ENCODE peak calls at places on chromosomes 3 and 15, in five cellular contexts. H, T, V, O and Q are unnamed samples. For H3K4me1, the result is how much of the 10 kb centered on the place peaks cover.

GRCh38 chr3:127779747-127780146 is 42.6 kb downstream of the MGLL start:
- DNase-seq in T (no peak), H (no peak), V (no peak), O (no peak), Q (no peak)

GRCh38 chr3:37989821-37990480 is 635 bp upstream of the VILL start:
- DNase-seq in V (peak), O (no peak), T (no peak), H (no peak), Q (no peak)

GRCh38 chr3:74338998-74339397 is 275.5 kb downstream of the CNTN3 start:
- DNase-seq in V (no peak), O (no peak), T (no peak), H (no peak), Q (no peak)

GRCh38 chr15:71804226-71804625 is 6.1 kb upstream of the NR2E3 start:
- DNase-seq in H (no peak), T (no peak), V (no peak), O (no peak), Q (no peak)

GRCh38 chr15:97881568-97881967 is 78.9 kb upstream of the ARRDC4 start:
- DNase-seq in O (no peak), V (no peak), T (no peak), H (no peak), Q (no peak)

GRCh38 chr3:184688251-184688851 is 23.5 kb downstream of the MAGEF1 start:
- DNase-seq in O (no peak), H (no peak), V (peak), T (peak), Q (no peak)

GRCh38 chr15:80898040-80898439 is 91.6 kb downstream of the MESD start:
- DNase-seq in V (no peak), T (no peak), H (no peak), O (no peak), Q (no peak)

GRCh38 chr3:140527156-140527555 is 150.7 kb upstream of the TRIM42 start:
- DNase-seq in H (no peak), T (no peak), V (no peak), O (no peak), Q (no peak)

GRCh38 chr3:56775931-56776461 is 25.8 kb downstream of the ARHGEF3 start:
- DNase-seq in H (no peak), T (no peak), V (no peak), O (no peak), Q (no peak)

GRCh38 chr3:56379723-56380287 is 88.5 kb downstream of the ERC2 start:
- DNase-seq in H (peak), V (no peak), O (no peak), T (no peak), Q (no peak)

GRCh38 chr3:151415289-151415688 is 30.7 kb upstream of the P2RY12 start:
- DNase-seq in O (no peak), H (no peak), V (no peak), T (no peak), Q (no peak)
- H3K4me3 ChIP-seq in O (no peak), H (no peak), V (no peak), T (no peak), Q (no peak)

GRCh38 chr15:26929588-26929987 is 41.4 kb upstream of the GABRG3 start:
- DNase-seq in H (no peak), T (no peak), V (no peak), O (no peak), Q (no peak)

GRCh38 chr15:26937134-26937533 is 33.8 kb upstream of the GABRG3 start:
- DNase-seq in O (no peak), V (no peak), T (no peak), H (no peak), Q (no peak)

GRCh38 chr15:26939398-26939797 is 31.6 kb upstream of the GABRG3 start:
- DNase-seq in O (no peak), V (no peak), T (no peak), H (no peak), Q (no peak)

GRCh38 chr15:26936502-26936901 is 34.5 kb upstream of the GABRG3 start:
- DNase-seq in V (no peak), O (no peak), T (no peak), H (no peak), Q (no peak)

DNA sequence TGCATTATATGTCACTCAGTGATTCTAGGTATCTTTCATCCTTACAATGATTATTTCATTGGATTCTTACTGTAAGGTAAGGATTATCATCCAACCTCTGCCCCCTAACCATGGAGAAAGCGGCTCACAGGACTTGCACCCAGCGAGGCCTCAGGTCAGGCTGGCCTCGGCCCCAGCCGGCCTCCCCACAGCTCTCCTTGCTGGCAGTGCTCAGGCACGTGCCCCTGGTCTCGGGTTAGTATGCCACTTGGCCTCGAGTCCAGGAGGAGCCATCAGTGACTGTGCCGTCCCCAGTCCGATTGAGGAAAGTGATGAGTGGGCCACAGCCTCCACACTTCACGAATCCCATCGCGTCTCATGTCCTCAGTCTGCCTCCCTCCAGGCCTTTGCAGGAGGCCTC is 35.7 kb upstream of the GABRG3 start:
- DNase-seq in H (no peak), T (no peak), V (no peak), O (no peak), Q (no peak)
- H3K4me1 ChIP-seq in H (under half), T (under half), V (under half), O (under half), Q (under half)

GRCh38 chr15:32859246-32859645 is 141.4 kb downstream of the GREM1 start:
- DNase-seq in V (no peak), H (no peak), O (no peak), T (no peak), Q (no peak)

GRCh38 chr15:32864051-32864450 is 146.2 kb downstream of the GREM1 start:
- DNase-seq in H (no peak), T (no peak), O (no peak), V (no peak), Q (no peak)

GRCh38 chr15:32864841-32865240 is 147.0 kb downstream of the GREM1 start:
- DNase-seq in H (no peak), T (no peak), V (no peak), O (no peak), Q (no peak)

GRCh38 chr15:32859996-32860395 is 142.2 kb downstream of the GREM1 start:
- DNase-seq in H (no peak), V (no peak), O (no peak), T (no peak), Q (no peak)

GRCh38 chr15:32861741-32862140 is 143.9 kb downstream of the GREM1 start:
- DNase-seq in O (no peak), V (no peak), T (peak), H (peak), Q (no peak)
- H3K4me3 ChIP-seq in O (no peak), V (peak), T (no peak), H (no peak), Q (no peak)

DNA sequence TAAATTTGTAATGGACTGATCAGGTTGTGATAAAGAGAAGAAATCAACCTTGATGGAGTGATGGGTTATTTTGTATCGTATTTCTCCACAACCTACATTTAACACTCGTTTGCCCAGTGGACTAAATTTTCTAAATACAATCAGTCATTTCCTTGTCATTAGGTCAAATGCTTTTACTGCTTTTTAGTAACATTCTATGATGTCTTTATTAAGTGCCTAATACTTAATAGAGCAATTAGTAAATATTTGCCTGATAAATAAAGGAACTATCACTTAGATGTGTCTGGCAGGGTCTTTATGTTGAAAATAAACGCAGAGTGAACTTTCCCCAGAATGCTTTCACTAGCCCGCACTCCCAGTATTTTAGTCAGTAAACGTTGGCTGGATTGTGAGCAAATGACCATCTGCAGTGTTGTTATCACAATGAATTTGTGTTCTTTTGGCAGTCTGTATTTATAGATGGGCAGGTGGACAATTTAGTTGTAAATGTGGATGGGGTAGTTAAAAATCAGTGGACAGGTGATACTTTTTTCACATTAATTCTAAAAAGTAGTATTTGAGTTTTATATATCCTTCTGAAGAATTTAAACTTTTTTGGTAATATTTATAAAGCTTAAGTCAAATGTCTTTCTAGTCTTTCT is 4.8 kb downstream of the USP3 start:
- DNase-seq in H (no peak), T (no peak), V (no peak), O (no peak), Q (no peak)
- H3K4me1 ChIP-seq in H (under half), T (under half), V (under half), O (half or more), Q (under half)

GRCh38 chr3:190543656-190544055 is 29.8 kb downstream of the IL1RAP start:
- DNase-seq in O (no peak), H (no peak), T (no peak), V (no peak), Q (no peak)
- H3K4me3 ChIP-seq in O (no peak), H (no peak), T (no peak), V (no peak), Q (no peak)

GRCh38 chr15:78880828-78881227 is 8.1 kb downstream of the MORF4L1 start:
- DNase-seq in T (no peak), H (no peak), V (no peak), O (no peak), Q (no peak)
- H3K4me1 ChIP-seq in T (under half), H (under half), V (under half), O (half or more), Q (under half)

GRCh38 chr15:77542491-77543001 is 90.2 kb downstream of the LINGO1 start:
- DNase-seq in T (no peak), V (no peak), H (no peak), O (no peak), Q (no peak)
- H3K4me3 ChIP-seq in T (no peak), V (no peak), H (no peak), O (peak), Q (peak)

GRCh38 chr3:78844307-78844706 is 923.5 kb downstream of the ROBO1 start:
- DNase-seq in T (no peak), V (no peak), O (no peak), H (no peak), Q (no peak)
- H3K4me1 ChIP-seq in T (under half), V (under half), O (under half), H (under half), Q (under half)

GRCh38 chr15:57028176-57028575 is 109.7 kb downstream of the TCF12 start:
- DNase-seq in T (no peak), V (no peak), H (no peak), O (no peak), Q (no peak)

GRCh38 chr15:57027596-57027995 is 109.2 kb downstream of the TCF12 start:
- DNase-seq in V (no peak), O (no peak), T (no peak), H (no peak), Q (no peak)

GRCh38 chr15:57030011-57030410 is 111.6 kb downstream of the TCF12 start:
- DNase-seq in O (no peak), H (no peak), V (no peak), T (no peak), Q (no peak)

GRCh38 chr15:57026016-57026602 is 107.7 kb downstream of the TCF12 start:
- DNase-seq in T (no peak), H (no peak), V (no peak), O (no peak), Q (no peak)

GRCh38 chr15:57025264-57025939 is 107.0 kb downstream of the TCF12 start:
- DNase-seq in T (no peak), H (no peak), V (no peak), O (no peak), Q (no peak)
- H3K4me3 ChIP-seq in T (no peak), H (no peak), V (no peak), O (no peak), Q (no peak)

GRCh38 chr3:57903124-57903668 is 105.0 kb upstream of the FLNB start:
- DNase-seq in H (no peak), O (no peak), T (no peak), V (no peak), Q (no peak)
- H3K4me1 ChIP-seq in H (under half), O (under half), T (under half), V (under half), Q (under half)